ENCODE peak calls at places on chromosomes 7 and 10, in eight cellular contexts. K, P, N, C, Q, U, A and O are unnamed samples.

GRCh38 chr10:3472705-3473078 is 300.1 kb upstream of the PITRM1 start:
- DNase-seq in K (no peak), P (no peak), N (no peak), C (no peak), Q (peak; percentile 77), U (no peak), A (no peak), O (no peak)

GRCh38 chr10:4586756-4587155 is 239.3 kb upstream of the AKR1E2 start:
- DNase-seq in K (no peak), P (no peak), N (no peak), C (peak; percentile 36), Q (peak; percentile 14), U (no peak), A (no peak), O (peak; percentile 17)

GRCh38 chr10:12796431-12797185 is 204.9 kb downstream of the CCDC3 start:
- DNase-seq in K (no peak), P (no peak), N (no peak), C (no peak), Q (no peak), U (no peak), A (no peak), O (no peak)

GRCh38 chr7:149773446-149774236 is at the start of gene ZNF467:
- DNase-seq in K (peak; percentile 82), P (peak; percentile 30), N (peak; percentile 27), C (no peak), Q (peak; percentile 36), U (peak; percentile 4), A (no peak), O (no peak)

GRCh38 chr7:5634107-5634950 is 147.1 kb downstream of the RNF216 start:
- DNase-seq in K (peak; percentile 82), P (peak; percentile 59), N (no peak), C (peak; percentile 94), Q (peak; percentile 88), U (no peak), A (no peak), O (peak; percentile 75)

GRCh38 chr10:33832124-33832787 is 497.8 kb upstream of the NRP1 start:
- DNase-seq in K (no peak), P (no peak), N (no peak), C (no peak), Q (no peak), U (no peak), A (no peak), O (no peak)

GRCh38 chr10:70435241-70436085 is 6.0 kb downstream of the NODAL start:
- DNase-seq in K (no peak), P (no peak), N (no peak), C (no peak), Q (no peak), U (no peak), A (no peak), O (no peak)

GRCh38 chr10:119973261-119973660 is 80.7 kb downstream of the SEC23IP start:
- DNase-seq in K (no peak), P (no peak), N (no peak), C (no peak), Q (peak; percentile 5), U (no peak), A (no peak), O (no peak)

GRCh38 chr10:89414879-89415821 is 782 bp downstream of the IFIT5 start:
- DNase-seq in K (peak; percentile 69), P (peak; percentile 49), N (peak; percentile 48), C (no peak), Q (peak; percentile 43), U (no peak), A (no peak), O (no peak)

GRCh38 chr7:32299133-32299702 is 191.0 kb downstream of the LSM5 start:
- DNase-seq in K (peak; percentile 88), P (no peak), N (no peak), C (no peak), Q (no peak), U (no peak), A (no peak), O (no peak)

GRCh38 chr10:102159831-102160230 is 7.6 kb downstream of the NOLC1 start:
- DNase-seq in K (no peak), P (no peak), N (no peak), C (no peak), Q (no peak), U (no peak), A (no peak), O (no peak)